ENCODE peak calls at places on chromosomes 1 and 21, in six cellular contexts. H, F, D, I, J and N are unnamed samples.

GRCh38 chr21:33058468-33059318 is 11.2 kb upstream of the OLIG1 start:
- DNase-seq in I (no peak), F (no peak), H (no peak), D (no peak), J (no peak), N (no peak)

GRCh38 chr1:245721488-245721887 is 566.7 kb downstream of the KIF26B start:
- DNase-seq in I (no peak), D (no peak), F (no peak), J (no peak), H (no peak), N (no peak)

GRCh38 chr1:41614818-41615217 is 130.3 kb upstream of the EDN2 start:
- DNase-seq in F (no peak), J (no peak), D (no peak), H (no peak), I (no peak), N (no peak)

GRCh38 chr21:36422279-36423098 is 37.3 kb downstream of the CHAF1B start:
- DNase-seq in I (peak; percentile 53), D (peak; percentile 74), H (no peak), J (peak; percentile 58), F (peak; percentile 79), N (peak; percentile 46)

GRCh38 chr1:171901245-171901644 is 59.9 kb downstream of the DNM3 start:
- DNase-seq in D (no peak), H (no peak), I (no peak), F (no peak), J (peak; percentile 57), N (no peak)

GRCh38 chr1:226603030-226603960 is 54.7 kb downstream of the STUM start:
- DNase-seq in F (no peak), J (peak; percentile 33), H (peak; percentile 89), I (no peak), D (no peak), N (no peak)

GRCh38 chr1:32695098-32695904 is 7.3 kb downstream of the SYNC start:
- DNase-seq in F (no peak), I (no peak), D (no peak), J (no peak), H (peak; percentile 90), N (no peak)

GRCh38 chr1:904271-904950 is 19.3 kb upstream of the SAMD11 start:
- DNase-seq in I (peak; percentile 74), D (peak; percentile 79), J (peak; percentile 43), H (peak; percentile 88), F (peak; percentile 87), N (peak; percentile 67)

DNA sequence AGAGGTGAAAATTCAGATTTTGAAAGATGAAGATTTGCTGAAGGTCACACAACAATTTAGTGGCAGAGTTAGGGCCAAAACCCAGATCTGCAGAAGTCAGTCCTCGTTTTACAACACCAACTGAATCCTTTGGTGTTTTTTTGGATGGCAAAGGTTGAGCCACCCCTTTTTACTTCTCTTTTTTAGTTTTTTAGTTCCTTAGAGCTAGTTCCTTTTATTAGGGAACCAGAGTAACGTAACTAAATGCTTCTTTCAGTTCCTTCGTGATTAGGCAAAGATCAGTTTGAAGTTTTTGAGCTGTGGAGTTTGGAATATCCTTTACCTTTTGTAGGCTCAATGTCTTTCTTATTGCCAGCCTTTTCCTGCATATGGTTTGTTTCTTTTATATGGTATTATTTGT is 67.9 kb upstream of the ARID1A start:
- DNase-seq in J (no peak), I (peak; percentile 33), D (no peak), F (no peak), H (no peak), N (no peak)
- H3K4me3 ChIP-seq in J (no peak overlapping the region), I (no peak overlapping the region), D (no peak overlapping the region), F (no peak overlapping the region), H (no peak overlapping the region), N (no peak overlapping the region)

GRCh38 chr1:38555130-38555529 is 304.4 kb downstream of the RRAGC start:
- DNase-seq in I (no peak), J (no peak), H (peak; percentile 3), D (no peak), F (no peak), N (no peak)
- H3K4me3 ChIP-seq in I (no peak overlapping the region), J (no peak overlapping the region), H (no peak overlapping the region), D (no peak overlapping the region), F (no peak overlapping the region), N (no peak overlapping the region)

GRCh38 chr1:21349693-21350092 is 59.4 kb upstream of the ECE1 start:
- DNase-seq in J (no peak), D (no peak), H (no peak), F (no peak), I (no peak), N (no peak)

GRCh38 chr1:21344750-21345443 is 54.6 kb upstream of the ECE1 start:
- DNase-seq in I (no peak), J (no peak), F (peak; percentile 48), D (no peak), H (no peak), N (no peak)

GRCh38 chr1:21347072-21347581 is 56.9 kb upstream of the ECE1 start:
- DNase-seq in J (no peak), H (no peak), I (no peak), D (peak; percentile 30), F (no peak), N (no peak)

GRCh38 chr1:21344098-21344749 is 54.0 kb upstream of the ECE1 start:
- DNase-seq in F (no peak), D (no peak), I (no peak), J (no peak), H (no peak), N (no peak)

DNA sequence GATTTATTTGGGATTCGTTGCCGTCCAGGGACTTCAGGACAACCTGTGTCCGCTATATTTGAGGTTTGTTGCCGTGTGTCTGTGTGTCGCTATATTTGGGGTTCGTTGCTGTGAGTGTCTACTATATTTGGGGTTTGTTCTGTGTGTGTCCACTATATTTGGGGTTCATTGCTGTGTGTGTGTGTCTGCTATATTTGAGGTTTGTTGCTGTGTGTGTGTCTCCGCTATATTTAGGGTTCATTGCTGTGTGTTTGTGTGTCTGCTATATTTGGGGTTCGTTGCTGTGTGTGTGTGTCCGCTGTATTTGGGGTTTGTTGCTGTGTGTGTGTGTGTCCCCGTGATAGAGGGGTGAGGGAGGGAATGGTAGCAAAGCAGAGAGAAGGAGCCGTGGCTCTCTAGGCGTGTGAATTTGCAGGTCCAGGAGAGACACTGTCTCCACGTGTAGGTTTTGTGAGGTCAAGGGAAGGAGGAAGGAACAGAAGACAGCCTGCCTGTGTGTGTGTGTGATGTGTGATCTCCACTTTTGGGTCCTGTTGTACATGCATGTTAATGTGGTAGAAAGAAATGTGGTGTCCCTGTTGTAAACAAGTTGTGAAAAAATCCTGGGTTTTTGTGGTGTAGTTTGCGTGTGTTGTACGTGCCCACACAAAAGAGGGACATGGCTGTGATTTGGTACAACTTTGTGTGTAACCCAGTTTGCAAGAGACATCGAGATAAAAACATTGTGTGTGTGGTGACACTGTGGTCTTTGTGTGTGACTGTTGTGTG is 56.2 kb upstream of the ECE1 start:
- DNase-seq in I (no peak), D (no peak), H (no peak), J (no peak), F (no peak), N (no peak)
- H3K4me3 ChIP-seq in I (peak overlapping the region; percentile 76), D (peak overlapping the region; percentile 92), H (peak overlapping the region; percentile 65), J (peak overlapping the region; percentile 49), F (peak overlapping the region; percentile 71), N (peak overlapping the region; percentile 53)

DNA sequence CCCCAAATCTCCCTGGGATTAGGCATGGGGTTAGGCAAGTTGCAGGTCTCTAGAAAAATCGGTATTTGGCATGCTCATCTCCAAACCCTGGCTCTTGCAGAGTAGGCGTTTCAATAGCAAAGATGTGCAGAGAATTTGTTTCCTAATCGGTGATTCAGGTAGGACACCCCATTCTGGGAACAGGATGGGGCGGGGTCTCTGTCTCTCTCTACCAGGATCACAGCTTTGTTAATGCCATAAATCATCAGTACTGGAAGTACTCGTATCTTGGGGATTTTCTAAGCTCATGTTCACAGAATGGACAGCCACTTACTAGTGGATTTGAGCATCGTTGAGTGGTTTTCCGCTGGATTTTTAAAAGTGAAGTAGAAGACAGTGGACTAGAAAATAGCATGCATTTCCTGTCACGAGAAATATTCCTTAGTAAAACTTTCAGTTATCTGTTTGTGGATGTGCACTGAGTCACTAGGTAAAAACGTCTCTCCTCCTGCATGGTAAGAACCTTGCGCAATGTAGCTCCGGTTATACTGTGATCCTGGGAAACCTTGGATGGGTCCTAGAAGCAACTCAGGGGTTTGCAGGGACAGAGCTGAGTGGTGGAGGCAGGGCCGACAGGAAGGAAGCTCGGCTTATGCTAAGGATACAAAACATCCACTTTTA is 5.1 kb downstream of the TMEM51 start:
- DNase-seq in J (peak; percentile 81), D (no peak), H (no peak), F (no peak), I (no peak), N (no peak)
- H3K4me3 ChIP-seq in J (no peak overlapping the region), D (no peak overlapping the region), H (no peak overlapping the region), F (no peak overlapping the region), I (no peak overlapping the region), N (no peak overlapping the region)